ENCODE peak calls at places on chromosomes 5 and 9, in four cellular contexts. R is mesothelial cell of epicardium, Q is Caco-2, U is OCI-LY7. G is an unnamed sample.

GRCh38 chr5:141942185-141942857 is 15.7 kb downstream of the PCDH12 start:
- DNase-seq in R (no peak), U (no peak), Q (no peak), G (no peak)

GRCh38 chr9:121369595-121370265 is at the start of gene STOM:
- DNase-seq in U (no peak), Q (no peak), R (no peak), G (peak)

GRCh38 chr9:36151306-36152210 is 15.0 kb downstream of the GLIPR2 start:
- DNase-seq in Q (no peak), R (no peak), U (peak), G (peak)

GRCh38 chr5:105554613-105555169 is 1992.1 kb upstream of the NUDT12 start:
- DNase-seq in U (no peak), R (no peak), Q (no peak), G (no peak)

GRCh38 chr9:113636165-113636564 is 172.6 kb downstream of the RGS3 start:
- DNase-seq in Q (no peak), R (no peak), U (no peak), G (no peak)

GRCh38 chr5:155027993-155028629 is 14.6 kb downstream of the KIF4B start:
- DNase-seq in Q (peak), U (peak), R (no peak), G (no peak)

GRCh38 chr5:80217667-80218066 is 38.2 kb downstream of the SERINC5 start:
- DNase-seq in R (no peak), Q (no peak), U (no peak), G (no peak)

GRCh38 chr5:119378075-119378699 is 22.4 kb downstream of the TNFAIP8 start:
- DNase-seq in R (no peak), Q (no peak), U (no peak), G (no peak)

GRCh38 chr9:114619205-114619758 is 8.2 kb downstream of the TMEM268 start:
- DNase-seq in Q (no peak), U (peak), R (no peak), G (peak)

GRCh38 chr9:2613730-2614271 is 7.8 kb upstream of the VLDLR start:
- DNase-seq in U (no peak), Q (no peak), R (no peak), G (no peak)

GRCh38 chr9:125979383-125979782 is 232.2 kb downstream of the PBX3 start:
- DNase-seq in Q (no peak), U (no peak), R (no peak), G (no peak)

GRCh38 chr9:37787059-37787458 is 2.2 kb upstream of the EXOSC3 start:
- DNase-seq in Q (no peak), U (no peak), R (no peak), G (no peak)

GRCh38 chr9:3571500-3571899 is 45.7 kb upstream of the RFX3 start:
- DNase-seq in R (no peak), U (no peak), Q (no peak), G (no peak)

GRCh38 chr5:41843456-41844112 is 26.6 kb downstream of the OXCT1 start:
- DNase-seq in U (peak), Q (peak), R (no peak), G (no peak)

GRCh38 chr5:143057580-143057999 is 287.4 kb downstream of the ARHGAP26 start:
- DNase-seq in Q (peak), U (peak), R (no peak), G (no peak)

GRCh38 chr5:81422671-81423070 is 28.7 kb upstream of the ACOT12 start:
- DNase-seq in U (no peak), R (no peak), Q (no peak), G (no peak)

GRCh38 chr9:77954018-77954417 is 77.6 kb downstream of the GNAQ start:
- DNase-seq in R (no peak), U (no peak), Q (no peak), G (no peak)

GRCh38 chr9:130140701-130141100 is 31.5 kb upstream of the NCS1 start:
- DNase-seq in U (no peak), R (no peak), Q (no peak), G (no peak)

GRCh38 chr9:106925392-106925791 is 62.4 kb downstream of the ZNF462 start:
- DNase-seq in R (no peak), Q (no peak), U (no peak), G (no peak)

GRCh38 chr5:180099733-180100611 is 28.4 kb upstream of the RNF130 start:
- DNase-seq in U (no peak), R (no peak), Q (no peak), G (no peak)

GRCh38 chr5:134184155-134185135 is 7.7 kb upstream of the SKP1 start:
- DNase-seq in Q (peak), R (peak), U (peak), G (peak)

GRCh38 chr9:133403766-133404439 is 13.9 kb downstream of the REXO4 start:
- DNase-seq in U (peak), R (no peak), Q (peak), G (peak)

GRCh38 chr5:77952811-77953210 is 176.7 kb upstream of the TBCA start:
- DNase-seq in Q (no peak), U (no peak), R (no peak), G (no peak)

GRCh38 chr5:139676406-139676805 is 28.3 kb downstream of the CXXC5 start:
- DNase-seq in U (no peak), R (no peak), Q (no peak), G (no peak)

GRCh38 chr5:142186821-142187594 is 78.4 kb downstream of the NDFIP1 start:
- DNase-seq in R (no peak), U (no peak), Q (peak), G (no peak)

GRCh38 chr5:30768061-30768460 is 425.4 kb upstream of the CDH6 start:
- DNase-seq in U (no peak), Q (no peak), R (no peak), G (no peak)

GRCh38 chr5:78269088-78269703 is 25.3 kb downstream of the AP3B1 start:
- DNase-seq in R (no peak), U (peak), Q (no peak), G (peak)

GRCh38 chr5:82512025-82512424 is 233.9 kb upstream of the RPS23 start:
- DNase-seq in R (no peak), Q (no peak), U (no peak), G (peak)

GRCh38 chr5:83967417-83967816 is 246.8 kb upstream of the HAPLN1 start:
- DNase-seq in U (no peak), R (no peak), Q (no peak), G (no peak)
- TF ChIP-seq CTCF in U (no peak), R (no peak), Q (no peak), G (no peak)

GRCh38 chr9:124187311-124187710 is 70.4 kb upstream of the NEK6 start:
- DNase-seq in R (no peak), Q (no peak), U (no peak), G (no peak)

GRCh38 chr9:124179196-124180071 is 78.3 kb upstream of the NEK6 start:
- DNase-seq in Q (no peak), R (no peak), U (no peak), G (no peak)

GRCh38 chr9:124183772-124184171 is 74.0 kb upstream of the NEK6 start:
- DNase-seq in U (no peak), R (no peak), Q (no peak), G (no peak)

GRCh38 chr9:124180557-124180956 is 77.2 kb upstream of the NEK6 start:
- DNase-seq in U (no peak), R (no peak), Q (no peak), G (no peak)

GRCh38 chr9:124182741-124183140 is 75.0 kb upstream of the NEK6 start:
- DNase-seq in U (no peak), Q (no peak), R (no peak), G (no peak)
- TF ChIP-seq CTCF in U (no peak), Q (no peak), R (no peak), G (no peak)

GRCh38 chr5:89265511-89266169 is 382.7 kb upstream of the MEF2C start:
- DNase-seq in Q (no peak), R (no peak), U (no peak), G (no peak)

GRCh38 chr5:89262030-89262429 is 379.0 kb upstream of the MEF2C start:
- DNase-seq in R (no peak), Q (no peak), U (no peak), G (no peak)

GRCh38 chr5:89255845-89256463 is 373.0 kb upstream of the MEF2C start:
- DNase-seq in Q (peak), R (no peak), U (peak), G (no peak)

GRCh38 chr5:89263846-89264245 is 380.9 kb upstream of the MEF2C start:
- DNase-seq in U (no peak), Q (no peak), R (no peak), G (no peak)

GRCh38 chr5:89260254-89260653 is 377.3 kb upstream of the MEF2C start:
- DNase-seq in R (no peak), Q (no peak), U (no peak), G (no peak)
- TF ChIP-seq CTCF in R (no peak), Q (no peak), U (no peak), G (no peak)

GRCh38 chr5:153625826-153626354 is 135.4 kb downstream of the GRIA1 start:
- DNase-seq in Q (no peak), R (no peak), U (no peak), G (no peak)

GRCh38 chr5:153619706-153620105 is 129.2 kb downstream of the GRIA1 start:
- DNase-seq in U (no peak), R (no peak), Q (no peak), G (no peak)

GRCh38 chr5:153623906-153624765 is 133.7 kb downstream of the GRIA1 start:
- DNase-seq in Q (no peak), U (peak), R (no peak), G (no peak)

GRCh38 chr5:153626836-153627235 is 136.4 kb downstream of the GRIA1 start:
- DNase-seq in Q (no peak), R (no peak), U (no peak), G (no peak)

GRCh38 chr5:153623117-153623516 is 132.6 kb downstream of the GRIA1 start:
- DNase-seq in R (no peak), U (no peak), Q (no peak), G (no peak)
- TF ChIP-seq CTCF in R (no peak), U (no peak), Q (no peak), G (no peak)

GRCh38 chr9:134451700-134452458 is 125.6 kb downstream of the RXRA start:
- DNase-seq in Q (no peak), R (no peak), U (no peak), G (no peak)

GRCh38 chr9:134452728-134453127 is 126.5 kb downstream of the RXRA start:
- DNase-seq in Q (no peak), R (no peak), U (no peak), G (no peak)

GRCh38 chr9:134453776-134454175 is 127.5 kb downstream of the RXRA start:
- DNase-seq in Q (no peak), U (no peak), R (no peak), G (no peak)

GRCh38 chr9:134445000-134445399 is 118.7 kb downstream of the RXRA start:
- DNase-seq in Q (no peak), U (no peak), R (no peak), G (no peak)

GRCh38 chr9:134449180-134449916 is 123.1 kb downstream of the RXRA start:
- DNase-seq in U (peak), Q (peak), R (peak), G (peak)
- TF ChIP-seq CTCF in U (peak), Q (peak), R (peak), G (peak)

GRCh38 chr5:66602621-66603020 is 6.4 kb downstream of the MAST4 start:
- DNase-seq in Q (no peak), U (no peak), R (no peak), G (no peak)

GRCh38 chr5:66595877-66596790 is at the start of gene MAST4:
- DNase-seq in Q (peak), R (peak), U (peak), G (peak)

GRCh38 chr5:66596791-66597757 is 881 bp downstream of the MAST4 start:
- DNase-seq in Q (peak), U (peak), R (peak), G (peak)
- TF ChIP-seq CTCF in Q (no peak), U (no peak), R (no peak), G (no peak)

DNA sequence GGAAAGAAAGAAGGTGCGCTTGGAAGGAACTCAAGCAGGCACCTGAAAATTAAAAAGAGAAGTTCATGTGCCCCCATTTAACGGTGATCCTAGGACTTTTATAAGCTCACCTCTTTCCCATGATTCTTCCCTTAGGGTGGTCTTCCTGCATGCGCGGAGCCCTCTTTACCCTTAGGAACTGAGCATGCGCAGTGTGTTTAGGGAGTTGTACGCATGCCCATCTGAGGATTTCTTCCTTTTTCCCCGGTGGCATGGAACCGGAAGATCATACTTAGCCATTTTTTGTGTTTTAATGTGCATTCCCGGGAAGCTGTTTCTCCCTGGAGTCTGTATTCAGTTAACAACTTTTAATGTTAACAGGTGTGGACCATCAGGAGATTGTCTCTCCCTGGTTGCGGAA is 119.0 kb downstream of the FBXL7 start:
- DNase-seq in U (no peak), Q (no peak), R (no peak), G (no peak)
- TF ChIP-seq CTCF in U (no peak), Q (no peak), R (no peak), G (no peak)

GRCh38 chr9:5608298-5609254 is 20.3 kb upstream of the RIC1 start:
- DNase-seq in Q (peak), R (no peak), U (peak), G (no peak)
- TF ChIP-seq CTCF in Q (no peak), R (no peak), U (peak), G (peak)